ENCODE peak calls at places on chromosomes 13 and 19, in seven cellular contexts. S is H9, D is IMR-90, G is H1, M is mesenchymal stem cell, J is trophoblast cell, T is neuronal stem cell. B is an unnamed sample.

GRCh38 chr19:28555317-28555716 is 657.6 kb downstream of the UQCRFS1 start:
- DNase-seq in S (peak; percentile 0), D (no peak), G (no peak), M (no peak), J (no peak), T (no peak), B (no peak)

GRCh38 chr19:47427241-47428176 is 8.2 kb upstream of the MEIS3 start:
- DNase-seq in S (peak; percentile 94), D (peak; percentile 45), G (peak; percentile 98), M (peak; percentile 72), J (no peak), T (peak; percentile 89), B (peak; percentile 94)

GRCh38 chr13:80339841-80340642 is 884 bp downstream of the SPRY2 start:
- DNase-seq in S (no peak), D (peak; percentile 42), G (peak; percentile 61), M (peak; percentile 51), J (peak; percentile 11), T (peak; percentile 17), B (peak; percentile 56)

GRCh38 chr13:79225487-79226232 is 180.4 kb downstream of the RBM26 start:
- DNase-seq in S (no peak), D (no peak), G (no peak), M (peak; percentile 33), J (peak; percentile 88), T (no peak), B (peak; percentile 37)

GRCh38 chr19:2351591-2351990 is 8.5 kb upstream of the TMPRSS9 start:
- DNase-seq in S (no peak), D (no peak), G (no peak), M (no peak), J (no peak), T (no peak), B (no peak)

GRCh38 chr19:38650911-38651584 is 3.6 kb downstream of the ACTN4 start:
- DNase-seq in S (no peak), D (peak; percentile 60), G (no peak), M (peak; percentile 61), J (no peak), T (no peak), B (no peak)

GRCh38 chr13:109968876-109969577 is 182.6 kb upstream of the IRS2 start:
- DNase-seq in S (no peak), D (no peak), G (no peak), M (no peak), J (no peak), T (no peak), B (no peak)

GRCh38 chr13:85261757-85262346 is 537.4 kb downstream of the SLITRK6 start:
- DNase-seq in S (no peak), D (peak; percentile 12), G (no peak), M (peak; percentile 33), J (no peak), T (no peak), B (no peak)

GRCh38 chr13:111111376-111111937 is 3.7 kb upstream of the ARHGEF7 start:
- DNase-seq in S (no peak), D (no peak), G (no peak), M (no peak), J (no peak), T (no peak), B (no peak)

GRCh38 chr13:92621985-92622384 is 604.6 kb upstream of the GPC6 start:
- DNase-seq in S (no peak), D (no peak), G (no peak), M (no peak), J (no peak), T (no peak), B (no peak)

GRCh38 chr13:110815471-110816204 is 99.2 kb downstream of the ANKRD10 start:
- DNase-seq in S (no peak), D (no peak), G (peak; percentile 41), M (no peak), J (no peak), T (no peak), B (no peak)

GRCh38 chr13:29099781-29100406 is 279.8 kb downstream of the MTUS2 start:
- DNase-seq in S (no peak), D (no peak), G (no peak), M (no peak), J (no peak), T (no peak), B (no peak)

GRCh38 chr19:48670699-48671455 is 1.9 kb downstream of the NTN5 start:
- DNase-seq in S (no peak), D (no peak), G (no peak), M (no peak), J (no peak), T (no peak), B (no peak)

GRCh38 chr13:27261376-27261775 is 9.3 kb upstream of the RASL11A start:
- DNase-seq in S (no peak), D (no peak), G (no peak), M (no peak), J (peak; percentile 33), T (no peak), B (no peak)

GRCh38 chr19:28294395-28294794 is 918.6 kb downstream of the UQCRFS1 start:
- DNase-seq in S (no peak), D (no peak), G (no peak), M (no peak), J (no peak), T (no peak), B (peak; percentile 41)

GRCh38 chr19:58451358-58452101 is at the start of gene ZNF324B:
- DNase-seq in S (peak; percentile 98), D (peak; percentile 92), G (peak; percentile 96), M (peak; percentile 97), J (peak; percentile 97), T (peak; percentile 97), B (peak; percentile 98)

GRCh38 chr19:1860133-1860775 is 3.1 kb downstream of the KLF16 start:
- DNase-seq in S (no peak), D (peak; percentile 81), G (peak; percentile 61), M (peak; percentile 90), J (peak; percentile 80), T (peak; percentile 78), B (peak; percentile 89)

GRCh38 chr19:46926201-46927071 is 65.6 kb downstream of the ARHGAP35 start:
- DNase-seq in S (no peak), D (no peak), G (no peak), M (no peak), J (no peak), T (no peak), B (no peak)

GRCh38 chr19:44685877-44686276 is 13.1 kb upstream of the CEACAM16 start:
- DNase-seq in S (no peak), D (peak; percentile 74), G (no peak), M (peak; percentile 72), J (no peak), T (no peak), B (no peak)

GRCh38 chr19:44682807-44683206 is 11.5 kb downstream of the CEACAM19 start:
- DNase-seq in S (no peak), D (no peak), G (no peak), M (no peak), J (no peak), T (no peak), B (no peak)

GRCh38 chr19:44681992-44682790 is 10.9 kb downstream of the CEACAM19 start:
- DNase-seq in S (no peak), D (no peak), G (no peak), M (no peak), J (no peak), T (no peak), B (no peak)

GRCh38 chr19:44684892-44685847 is 13.8 kb upstream of the CEACAM16 start:
- DNase-seq in S (peak; percentile 51), D (peak; percentile 97), G (no peak), M (peak; percentile 100), J (no peak), T (peak; percentile 17), B (peak; percentile 91)

GRCh38 chr19:44683434-44684210 is 12.3 kb downstream of the CEACAM19 start:
- DNase-seq in S (no peak), D (no peak), G (no peak), M (no peak), J (no peak), T (no peak), B (no peak)
- H3K79me1 ChIP-seq in S (no peaks in the 10 kb centered on the region), D (peaks cover 3% of the 10 kb centered on the region), G (no peaks in the 10 kb centered on the region), M (no peaks in the 10 kb centered on the region), J (no peaks in the 10 kb centered on the region), T (no peaks in the 10 kb centered on the region), B (no peaks in the 10 kb centered on the region)

GRCh38 chr13:20582026-20582425 is 15.1 kb downstream of the IFT88 start:
- DNase-seq in S (no peak), D (no peak), G (no peak), M (no peak), J (no peak), T (no peak), B (no peak)
- H3K79me1 ChIP-seq in S (no peaks in the 10 kb centered on the region), D (peaks cover 4% of the 10 kb centered on the region), G (no peaks in the 10 kb centered on the region), M (peaks cover 15% of the 10 kb centered on the region), J (no peaks in the 10 kb centered on the region), T (peaks cover 5% of the 10 kb centered on the region), B (no peaks in the 10 kb centered on the region)

DNA sequence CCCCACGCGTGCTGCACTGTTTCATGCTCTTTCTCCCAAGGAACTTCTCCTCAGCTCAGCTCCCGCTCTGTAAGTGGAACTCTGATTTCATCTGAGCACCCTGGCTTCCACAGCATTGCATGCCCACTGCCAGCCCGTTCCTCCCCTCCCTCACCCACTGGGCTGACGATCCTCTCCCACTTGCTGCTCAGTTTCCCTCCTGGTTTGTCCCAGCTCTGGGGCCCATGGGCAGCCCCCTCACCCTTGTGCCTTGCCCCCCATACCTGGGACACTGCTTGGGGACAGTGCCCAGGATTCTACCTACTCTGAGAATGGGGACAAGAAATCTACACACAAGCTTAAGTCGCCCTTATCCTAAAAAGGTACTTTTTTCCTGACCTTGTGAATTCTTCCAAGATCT is 115.9 kb upstream of the C1QTNF9B start:
- DNase-seq in S (no peak), D (no peak), G (no peak), M (no peak), J (no peak), T (no peak), B (no peak)
- H3K79me1 ChIP-seq in S (no peaks in the 10 kb centered on the region), D (no peaks in the 10 kb centered on the region), G (no peaks in the 10 kb centered on the region), M (peaks cover 2% of the 10 kb centered on the region), J (peaks cover 3% of the 10 kb centered on the region), T (no peaks in the 10 kb centered on the region), B (no peaks in the 10 kb centered on the region)

GRCh38 chr13:52652170-52652979 is at the start of gene SUGT1:
- DNase-seq in S (peak; percentile 95), D (peak; percentile 97), G (peak; percentile 96), M (peak; percentile 98), J (peak; percentile 98), T (peak; percentile 95), B (peak; percentile 99)
- H3K79me1 ChIP-seq in S (peaks cover 2% of the 10 kb centered on the region), D (peaks cover 37% of the 10 kb centered on the region), G (peaks cover 4% of the 10 kb centered on the region), M (peaks cover 3% of the 10 kb centered on the region), J (peaks cover 10% of the 10 kb centered on the region), T (peaks cover 4% of the 10 kb centered on the region), B (peaks cover 8% of the 10 kb centered on the region)

GRCh38 chr13:42101821-42102580 is 53.6 kb downstream of the DGKH start:
- DNase-seq in S (no peak), D (no peak), G (no peak), M (no peak), J (no peak), T (no peak), B (no peak)
- H3K79me1 ChIP-seq in S (no peaks in the 10 kb centered on the region), D (peaks cover 39% of the 10 kb centered on the region), G (peaks cover 3% of the 10 kb centered on the region), M (peaks cover 30% of the 10 kb centered on the region), J (no peaks in the 10 kb centered on the region), T (no peaks in the 10 kb centered on the region), B (no peaks in the 10 kb centered on the region)